ENCODE peak calls at places on chromosomes 1 and 21, in four cellular contexts. O is A549, N is HepG2, F is GM12878. X is an unnamed sample.

GRCh38 chr1:245353411-245353810 is 198.6 kb downstream of the KIF26B start:
- DNase-seq in O (no peak), N (no peak), F (no peak), X (no peak)

GRCh38 chr1:10431065-10431730 is 965 bp downstream of the CENPS start:
- DNase-seq in O (no peak), N (no peak), F (no peak), X (no peak)

GRCh38 chr1:19735419-19736127 is 64.1 kb downstream of the TMCO4 start:
- DNase-seq in O (peak), N (no peak), F (no peak), X (no peak)

GRCh38 chr1:205286335-205286950 is 35.1 kb downstream of the NUAK2 start:
- DNase-seq in O (no peak), N (no peak), F (peak), X (no peak)

GRCh38 chr1:9293512-9294439 is 1.1 kb downstream of the SPSB1 start:
- DNase-seq in O (peak), N (no peak), F (no peak), X (peak)

GRCh38 chr1:234605983-234606730 is 3.8 kb downstream of the IRF2BP2 start:
- DNase-seq in O (peak), N (peak), F (no peak), X (no peak)

GRCh38 chr1:82161651-82162238 is 361.0 kb downstream of the ADGRL2 start:
- DNase-seq in O (no peak), N (no peak), F (no peak), X (no peak)

GRCh38 chr1:219492676-219493075 is 120.2 kb downstream of the ZC3H11B start:
- DNase-seq in O (no peak), N (no peak), F (no peak), X (no peak)

GRCh38 chr1:109771712-109772657 is 8.3 kb upstream of the EPS8L3 start:
- DNase-seq in O (no peak), N (peak), F (no peak), X (no peak)

GRCh38 chr1:87778896-87779295 is 450.2 kb downstream of the LMO4 start:
- DNase-seq in O (no peak), N (no peak), F (no peak), X (no peak)

GRCh38 chr1:167805041-167805556 is 83.3 kb downstream of the MPZL1 start:
- DNase-seq in O (no peak), N (no peak), F (peak), X (peak)

GRCh38 chr1:217528271-217528670 is 102.6 kb downstream of the GPATCH2 start:
- DNase-seq in O (no peak), N (no peak), F (no peak), X (no peak)

GRCh38 chr1:25641931-25642611 is 25.5 kb downstream of the MAN1C1 start:
- DNase-seq in O (no peak), N (no peak), F (no peak), X (no peak)

GRCh38 chr1:89464008-89464407 is 60.6 kb upstream of the LRRC8B start:
- DNase-seq in O (no peak), N (no peak), F (no peak), X (no peak)

GRCh38 chr1:91851130-91852010 is 34.6 kb downstream of the TGFBR3 start:
- DNase-seq in O (peak), N (no peak), F (no peak), X (peak)

GRCh38 chr1:53581476-53581875 is 122.3 kb downstream of the DMRTB1 start:
- DNase-seq in O (no peak), N (no peak), F (no peak), X (no peak)

GRCh38 chr1:229111703-229112319 is 159.1 kb upstream of the RAB4A start:
- DNase-seq in O (no peak), N (peak), F (no peak), X (no peak)

GRCh38 chr21:43921602-43921978 is 56.6 kb downstream of the AGPAT3 start:
- DNase-seq in O (no peak), N (peak), F (peak), X (no peak)

DNA sequence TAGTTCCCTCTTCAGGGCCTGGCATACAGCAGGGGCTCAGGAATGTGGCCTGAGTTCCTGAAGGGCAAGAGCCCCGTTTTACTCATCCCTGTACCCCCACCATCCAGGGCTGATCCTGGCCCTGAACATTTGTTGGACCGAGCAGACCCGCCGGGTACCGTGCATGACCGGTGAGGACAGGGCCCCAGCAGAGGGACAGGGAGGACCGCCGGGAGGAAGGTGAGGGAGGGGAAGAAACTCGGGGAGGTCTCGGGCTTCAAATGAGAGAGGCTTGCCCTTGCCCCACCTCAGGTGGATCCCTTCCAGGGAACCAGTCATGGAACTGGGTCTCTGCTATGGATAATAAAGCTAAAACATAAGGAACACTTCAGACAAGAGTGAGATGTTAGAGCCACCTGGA is 167.8 kb upstream of the KLHDC7A start:
- DNase-seq in O (no peak), N (no peak), F (no peak), X (no peak)
- TF ChIP-seq EP300 in O (no peak), N (no peak), F (no peak), X (no peak)

GRCh38 chr21:46189959-46190490 is 5.8 kb upstream of the SPATC1L start:
- DNase-seq in O (no peak), N (no peak), F (no peak), X (no peak)

GRCh38 chr21:46187814-46188213 is 3.6 kb upstream of the SPATC1L start:
- DNase-seq in O (no peak), N (no peak), F (no peak), X (no peak)

GRCh38 chr21:46189213-46189958 is 5.1 kb upstream of the SPATC1L start:
- DNase-seq in O (no peak), N (no peak), F (no peak), X (peak)

GRCh38 chr21:46187251-46187650 is 3.0 kb upstream of the SPATC1L start:
- DNase-seq in O (no peak), N (no peak), F (no peak), X (no peak)

GRCh38 chr21:46188226-46189212 is 4.3 kb upstream of the SPATC1L start:
- DNase-seq in O (peak), N (peak), F (no peak), X (peak)
- TF ChIP-seq PBX3 in O (no peak), N (no peak), F (no peak), X (peak)

GRCh38 chr1:150696590-150696989 is 364 bp downstream of the GOLPH3L start:
- DNase-seq in O (peak), N (no peak), F (no peak), X (no peak)

GRCh38 chr1:150696151-150696550 is 803 bp downstream of the GOLPH3L start:
- DNase-seq in O (peak), N (no peak), F (no peak), X (no peak)

GRCh38 chr1:150695561-150695960 is 1.4 kb downstream of the GOLPH3L start:
- DNase-seq in O (no peak), N (no peak), F (no peak), X (no peak)

GRCh38 chr1:150688786-150689185 is 8.2 kb downstream of the GOLPH3L start:
- DNase-seq in O (no peak), N (no peak), F (no peak), X (no peak)

DNA sequence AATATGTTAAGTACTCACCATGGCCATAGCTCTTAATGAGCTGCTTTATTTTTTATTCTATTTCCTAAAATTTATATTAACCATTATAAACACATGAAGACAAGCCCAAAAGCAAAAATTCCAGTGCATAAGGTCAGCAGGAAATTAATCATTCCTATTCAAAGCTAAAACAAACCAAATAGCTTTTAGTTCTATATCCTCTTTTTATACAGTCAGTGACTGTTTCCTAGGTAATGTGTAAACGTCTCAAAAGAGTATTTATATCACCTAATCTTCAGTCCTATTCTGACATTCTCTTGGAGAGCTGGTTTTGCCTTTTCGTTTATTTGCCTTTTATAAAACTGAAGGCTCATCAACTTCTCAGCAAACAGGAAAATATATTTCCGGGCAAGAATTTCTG is 4.2 kb downstream of the GOLPH3L start:
- DNase-seq in O (no peak), N (no peak), F (no peak), X (no peak)
- TF ChIP-seq SMC3 in O (no peak), N (no peak), F (no peak), X (no peak)

GRCh38 chr1:2255420-2256369 is 27.6 kb downstream of the SKI start:
- DNase-seq in O (peak), N (peak), F (peak), X (peak)
- TF ChIP-seq EP300 in O (no peak), N (no peak), F (no peak), X (no peak)

GRCh38 chr1:203028784-203029553 is 2.7 kb downstream of the PPFIA4 start:
- DNase-seq in O (no peak), N (no peak), F (no peak), X (peak)

GRCh38 chr1:203031467-203031866 is 5.2 kb downstream of the PPFIA4 start:
- DNase-seq in O (no peak), N (no peak), F (no peak), X (no peak)

GRCh38 chr1:203025721-203026665 is at the start of gene PPFIA4:
- DNase-seq in O (peak), N (no peak), F (peak), X (peak)

GRCh38 chr1:203028067-203028783 is 1.9 kb downstream of the PPFIA4 start:
- DNase-seq in O (no peak), N (no peak), F (no peak), X (no peak)

GRCh38 chr1:203026666-203027663 is 674 bp downstream of the PPFIA4 start:
- DNase-seq in O (no peak), N (no peak), F (no peak), X (no peak)
- TF ChIP-seq PBX3 in O (no peak), N (no peak), F (no peak), X (no peak)

X was measured in SK-N-SH.